ENCODE peak calls at places on chromosomes 5 and 9, in ten cellular contexts. M is stomach, U is adrenal gland, K is IMR-90, Z is A549, I is esophagus squamous epithelium, Y is H1, C is uterus, G is K562, X is suprapubic skin. V is an unnamed sample.

GRCh38 chr9:86809151-86809550 is 138.2 kb downstream of the GAS1 start:
- DNase-seq in M (no peak), U (no peak), K (no peak), Z (no peak), I (no peak), Y (no peak), C (no peak), G (no peak), X (no peak), V (no peak)

GRCh38 chr9:130074391-130075115 is 20.8 kb downstream of the GPR107 start:
- DNase-seq in M (no peak), U (no peak), K (no peak), Z (no peak), I (no peak), Y (no peak), C (no peak), G (no peak), X (no peak), V (no peak)

GRCh38 chr5:135373747-135374515 is 25.1 kb downstream of the MACROH2A1 start:
- DNase-seq in M (no peak), U (no peak), K (no peak), Z (no peak), I (no peak), Y (no peak), C (no peak), G (no peak), X (peak; percentile 19), V (no peak)

GRCh38 chr5:133738271-133738670 is 125.9 kb upstream of the FSTL4 start:
- DNase-seq in M (no peak), U (no peak), K (no peak), Z (no peak), I (no peak), Y (no peak), C (no peak), G (no peak), X (no peak), V (no peak)

GRCh38 chr9:134455951-134456739 is 129.9 kb downstream of the RXRA start:
- DNase-seq in M (peak; percentile 61), U (peak; percentile 89), K (peak; percentile 99), Z (peak; percentile 64), I (peak; percentile 40), Y (no peak), C (peak; percentile 92), G (no peak), X (peak; percentile 95), V (peak; percentile 87)

GRCh38 chr5:109191153-109191558 is 218.6 kb downstream of the PJA2 start:
- DNase-seq in M (no peak), U (peak; percentile 80), K (peak; percentile 64), Z (peak; percentile 34), I (no peak), Y (no peak), C (no peak), G (peak; percentile 40), X (no peak), V (no peak)

GRCh38 chr9:5510991-5511390 is 660 bp downstream of the PDCD1LG2 start:
- DNase-seq in M (no peak), U (no peak), K (peak; percentile 41), Z (no peak), I (no peak), Y (no peak), C (no peak), G (no peak), X (no peak), V (no peak)

GRCh38 chr5:159022178-159022556 is 77.5 kb downstream of the EBF1 start:
- DNase-seq in M (no peak), U (peak; percentile 83), K (peak; percentile 86), Z (no peak), I (no peak), Y (no peak), C (peak; percentile 61), G (no peak), X (peak; percentile 78), V (peak; percentile 34)

GRCh38 chr5:14286007-14286406 is 142.9 kb downstream of the TRIO start:
- DNase-seq in M (no peak), U (no peak), K (no peak), Z (no peak), I (no peak), Y (no peak), C (no peak), G (no peak), X (no peak), V (no peak)

GRCh38 chr5:180097163-180097894 is 25.8 kb upstream of the RNF130 start:
- DNase-seq in M (no peak), U (no peak), K (no peak), Z (no peak), I (no peak), Y (no peak), C (no peak), G (no peak), X (no peak), V (no peak)

GRCh38 chr5:159262472-159262858 is 625 bp upstream of the UBLCP1 start:
- DNase-seq in M (no peak), U (no peak), K (peak; percentile 45), Z (peak; percentile 61), I (no peak), Y (no peak), C (no peak), G (no peak), X (no peak), V (no peak)

GRCh38 chr5:16744164-16744880 is 127.5 kb upstream of the RETREG1 start:
- DNase-seq in M (peak; percentile 41), U (no peak), K (no peak), Z (no peak), I (no peak), Y (no peak), C (no peak), G (no peak), X (no peak), V (no peak)

GRCh38 chr9:77163889-77164288 is 13.4 kb upstream of the VPS13A start:
- DNase-seq in M (no peak), U (no peak), K (peak; percentile 58), Z (no peak), I (no peak), Y (no peak), C (no peak), G (no peak), X (no peak), V (no peak)

GRCh38 chr9:127828262-127829031 is 25.8 kb downstream of the FPGS start:
- DNase-seq in M (peak; percentile 80), U (peak; percentile 95), K (peak; percentile 51), Z (peak; percentile 62), I (no peak), Y (peak; percentile 70), C (peak; percentile 92), G (peak; percentile 95), X (peak; percentile 94), V (peak; percentile 90)

GRCh38 chr9:136539427-136540412 is 6.1 kb downstream of the NOTCH1 start:
- DNase-seq in M (peak; percentile 83), U (peak; percentile 92), K (no peak), Z (no peak), I (peak; percentile 86), Y (no peak), C (peak; percentile 67), G (peak; percentile 88), X (peak; percentile 96), V (peak; percentile 93)
- TF ChIP-seq POLR2A in M (no peak), U (no peak), K (no peak), Z (no peak), I (no peak), Y (no peak), C (no peak), G (peak; percentile 22), X (no peak), V (peak; percentile 45)

GRCh38 chr5:55601209-55601618 is 66.5 kb upstream of the PLPP1 start:
- DNase-seq in M (peak; percentile 72), U (peak; percentile 86), K (peak; percentile 61), Z (peak; percentile 96), I (peak; percentile 9), Y (no peak), C (peak; percentile 83), G (no peak), X (peak; percentile 92), V (peak; percentile 91)
- H3K4me3 ChIP-seq in M (no peak overlapping the region), U (no peak overlapping the region), K (no peak overlapping the region), Z (peak overlapping the region; percentile 14), I (peak overlapping the region; percentile 31), Y (no peak overlapping the region), C (no peak overlapping the region), G (no peak overlapping the region), X (peak overlapping the region; percentile 23), V (no peak overlapping the region)

GRCh38 chr5:131164161-131164930 is 710 bp downstream of the HINT1 start:
- DNase-seq in M (peak; percentile 74), U (peak; percentile 83), K (peak; percentile 84), Z (peak; percentile 72), I (peak; percentile 21), Y (no peak), C (peak; percentile 61), G (peak; percentile 78), X (peak; percentile 76), V (peak; percentile 75)

GRCh38 chr5:131160134-131160533 is 4.9 kb downstream of the HINT1 start:
- DNase-seq in M (no peak), U (no peak), K (no peak), Z (no peak), I (no peak), Y (no peak), C (no peak), G (no peak), X (no peak), V (no peak)

GRCh38 chr5:131167615-131168014 is 2.6 kb upstream of the HINT1 start:
- DNase-seq in M (no peak), U (no peak), K (no peak), Z (no peak), I (no peak), Y (no peak), C (no peak), G (no peak), X (no peak), V (no peak)

GRCh38 chr5:131164931-131165727 is at the start of gene HINT1:
- DNase-seq in M (peak; percentile 96), U (peak; percentile 93), K (peak; percentile 84), Z (peak; percentile 93), I (peak; percentile 62), Y (peak; percentile 81), C (peak; percentile 89), G (peak; percentile 97), X (peak; percentile 91), V (peak; percentile 96)

GRCh38 chr5:131163315-131164119 is 1.5 kb downstream of the HINT1 start:
- DNase-seq in M (no peak), U (no peak), K (peak; percentile 45), Z (peak; percentile 16), I (no peak), Y (no peak), C (no peak), G (peak; percentile 45), X (no peak), V (no peak)
- TF ChIP-seq CTCF in M (no peak), U (no peak), K (no peak), Z (no peak), I (no peak), Y (no peak), C (no peak), G (no peak), X (no peak), V (no peak)

DNA sequence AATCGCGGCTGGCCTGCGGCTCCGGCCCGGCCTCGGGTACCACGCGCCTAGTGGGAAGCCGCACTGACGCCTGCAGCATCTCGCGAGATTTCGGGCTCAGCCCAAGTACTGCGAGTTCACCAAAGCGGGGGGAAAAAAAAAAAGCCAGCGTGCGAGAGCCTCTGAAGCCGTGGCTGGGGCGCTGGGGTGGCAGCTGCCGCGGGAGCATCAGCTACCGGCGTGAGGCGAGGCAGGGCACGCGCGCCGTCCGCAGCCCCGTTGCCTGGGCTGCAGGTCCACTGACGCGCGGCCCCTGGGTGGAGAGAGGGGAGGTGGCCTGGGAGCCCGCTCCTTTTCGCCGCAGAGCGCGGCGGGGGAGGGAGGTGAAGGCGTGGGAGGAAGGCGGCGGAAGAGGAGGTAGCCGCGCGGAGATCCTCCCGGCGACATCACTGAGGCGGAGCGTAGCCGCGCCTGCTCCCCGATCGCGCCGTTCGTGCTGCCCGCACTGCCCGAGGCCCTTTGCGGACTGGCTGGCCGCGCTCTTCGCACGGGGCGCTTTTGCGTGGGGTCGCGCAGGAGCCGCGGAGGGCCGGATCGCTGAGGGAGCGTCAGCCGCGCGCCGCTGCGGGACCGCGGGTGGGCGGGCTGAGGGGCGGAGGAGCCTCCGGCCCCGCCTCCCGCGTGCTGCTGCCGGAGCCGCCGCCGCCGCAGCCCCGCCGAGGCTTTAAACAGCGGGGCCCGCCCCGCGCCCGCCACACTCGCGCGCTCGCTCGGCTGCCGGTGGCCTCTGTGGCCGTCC is at the start of gene SLC12A2:
- DNase-seq in M (peak; percentile 91), U (peak; percentile 96), K (peak; percentile 96), Z (peak; percentile 97), I (peak; percentile 78), Y (peak; percentile 73), C (peak; percentile 89), G (peak; percentile 87), X (peak; percentile 93), V (peak; percentile 92)
- TF ChIP-seq POLR2A in M (no peak), U (peak; percentile 90), K (peak; percentile 89), Z (peak; percentile 91), I (no peak), Y (peak; percentile 73), C (peak; percentile 46), G (peak; percentile 84), X (peak; percentile 72), V (peak; percentile 87)

V was measured in right lobe of liver.